ENCODE peak calls at places on chromosome 14, in ten cellular contexts. One of them, this sample, is unnamed.

GRCh38 chr14:94933411-94933964 is 163.6 kb upstream of the GSC start:
- DNase-seq in activated naive CD4-positive, alpha-beta T cell treated with anti-CD3 and anti-CD28 coated beads, Interleukin-2, amount 10 ng/mL, durations not matched to agents 7 days and 5 days: no peak
- DNase-seq in HFF-Myc: no peak
- DNase-seq in posterior cingulate gyrus: no peak
- DNase-seq in non-pigmented ciliary epithelial cell: no peak
- DNase-seq in lung: no peak
- DNase-seq in fibroblast of pulmonary artery: no peak
- DNase-seq in glutamatergic neuron: no peak
- DNase-seq in neural progenitor cell: no peak
- DNase-seq in aorta: no peak
- DNase-seq in this sample: no peak

GRCh38 chr14:76541594-76542219 is 165.8 kb downstream of the ESRRB start:
- DNase-seq in activated naive CD4-positive, alpha-beta T cell treated with anti-CD3 and anti-CD28 coated beads, Interleukin-2, amount 10 ng/mL, durations not matched to agents 7 days and 5 days: no peak
- DNase-seq in aorta: no peak
- DNase-seq in posterior cingulate gyrus: no peak
- DNase-seq in lung: no peak
- DNase-seq in glutamatergic neuron: no peak
- DNase-seq in non-pigmented ciliary epithelial cell: no peak
- DNase-seq in HFF-Myc: no peak
- DNase-seq in neural progenitor cell: no peak
- DNase-seq in fibroblast of pulmonary artery: no peak
- DNase-seq in this sample: no peak

GRCh38 chr14:63654346-63654745 is 12.7 kb upstream of the WDR89 start:
- DNase-seq in posterior cingulate gyrus: no peak
- DNase-seq in fibroblast of pulmonary artery: no peak
- DNase-seq in glutamatergic neuron: no peak
- DNase-seq in neural progenitor cell: no peak
- DNase-seq in non-pigmented ciliary epithelial cell: no peak
- DNase-seq in activated naive CD4-positive, alpha-beta T cell treated with anti-CD3 and anti-CD28 coated beads, Interleukin-2, amount 10 ng/mL, durations not matched to agents 7 days and 5 days: no peak
- DNase-seq in aorta: no peak
- DNase-seq in HFF-Myc: no peak
- DNase-seq in lung: no peak
- DNase-seq in this sample: no peak

GRCh38 chr14:94640721-94641631 is 28.8 kb downstream of the SERPINA3 start:
- DNase-seq in aorta: no peak
- DNase-seq in activated naive CD4-positive, alpha-beta T cell treated with anti-CD3 and anti-CD28 coated beads, Interleukin-2, amount 10 ng/mL, durations not matched to agents 7 days and 5 days: no peak
- DNase-seq in HFF-Myc: no peak
- DNase-seq in lung: no peak
- DNase-seq in posterior cingulate gyrus: no peak
- DNase-seq in non-pigmented ciliary epithelial cell: no peak
- DNase-seq in fibroblast of pulmonary artery: no peak
- DNase-seq in glutamatergic neuron: no peak
- DNase-seq in neural progenitor cell: no peak
- DNase-seq in this sample: no peak

GRCh38 chr14:31792726-31793125 is 231.5 kb downstream of the NUBPL start:
- DNase-seq in lung: no peak
- DNase-seq in fibroblast of pulmonary artery: no peak
- DNase-seq in aorta: no peak
- DNase-seq in neural progenitor cell: no peak
- DNase-seq in glutamatergic neuron: no peak
- DNase-seq in activated naive CD4-positive, alpha-beta T cell treated with anti-CD3 and anti-CD28 coated beads, Interleukin-2, amount 10 ng/mL, durations not matched to agents 7 days and 5 days: no peak
- DNase-seq in non-pigmented ciliary epithelial cell: no peak
- DNase-seq in HFF-Myc: no peak
- DNase-seq in posterior cingulate gyrus: no peak
- DNase-seq in this sample: no peak

GRCh38 chr14:80955434-80955939 is at the start of gene TSHR:
- DNase-seq in lung: no peak
- DNase-seq in glutamatergic neuron: peak
- DNase-seq in activated naive CD4-positive, alpha-beta T cell treated with anti-CD3 and anti-CD28 coated beads, Interleukin-2, amount 10 ng/mL, durations not matched to agents 7 days and 5 days: peak
- DNase-seq in neural progenitor cell: peak
- DNase-seq in fibroblast of pulmonary artery: peak
- DNase-seq in posterior cingulate gyrus: no peak
- DNase-seq in aorta: no peak
- DNase-seq in HFF-Myc: no peak
- DNase-seq in non-pigmented ciliary epithelial cell: no peak
- DNase-seq in this sample: no peak

GRCh38 chr14:50559990-50560928 is at the start of gene ATL1:
- DNase-seq in neural progenitor cell: peak
- DNase-seq in fibroblast of pulmonary artery: peak
- DNase-seq in glutamatergic neuron: peak
- DNase-seq in activated naive CD4-positive, alpha-beta T cell treated with anti-CD3 and anti-CD28 coated beads, Interleukin-2, amount 10 ng/mL, durations not matched to agents 7 days and 5 days: peak
- DNase-seq in posterior cingulate gyrus: peak
- DNase-seq in HFF-Myc: no peak
- DNase-seq in non-pigmented ciliary epithelial cell: peak
- DNase-seq in aorta: peak
- DNase-seq in lung: peak
- DNase-seq in this sample: peak

GRCh38 chr14:94738097-94738496 is 31.8 kb downstream of the GSC start:
- DNase-seq in fibroblast of pulmonary artery: no peak
- DNase-seq in glutamatergic neuron: no peak
- DNase-seq in HFF-Myc: no peak
- DNase-seq in lung: no peak
- DNase-seq in neural progenitor cell: no peak
- DNase-seq in activated naive CD4-positive, alpha-beta T cell treated with anti-CD3 and anti-CD28 coated beads, Interleukin-2, amount 10 ng/mL, durations not matched to agents 7 days and 5 days: no peak
- DNase-seq in posterior cingulate gyrus: no peak
- DNase-seq in aorta: no peak
- DNase-seq in non-pigmented ciliary epithelial cell: no peak
- DNase-seq in this sample: no peak

GRCh38 chr14:67734675-67735074 is 33.0 kb downstream of the RDH12 start:
- DNase-seq in HFF-Myc: no peak
- DNase-seq in fibroblast of pulmonary artery: peak
- DNase-seq in neural progenitor cell: peak
- DNase-seq in aorta: no peak
- DNase-seq in posterior cingulate gyrus: no peak
- DNase-seq in non-pigmented ciliary epithelial cell: no peak
- DNase-seq in lung: no peak
- DNase-seq in glutamatergic neuron: no peak
- DNase-seq in activated naive CD4-positive, alpha-beta T cell treated with anti-CD3 and anti-CD28 coated beads, Interleukin-2, amount 10 ng/mL, durations not matched to agents 7 days and 5 days: no peak
- DNase-seq in this sample: no peak

GRCh38 chr14:94213021-94213420 is 38.9 kb downstream of the PPP4R4 start:
- DNase-seq in aorta: no peak
- DNase-seq in non-pigmented ciliary epithelial cell: peak
- DNase-seq in posterior cingulate gyrus: no peak
- DNase-seq in fibroblast of pulmonary artery: peak
- DNase-seq in HFF-Myc: no peak
- DNase-seq in glutamatergic neuron: no peak
- DNase-seq in activated naive CD4-positive, alpha-beta T cell treated with anti-CD3 and anti-CD28 coated beads, Interleukin-2, amount 10 ng/mL, durations not matched to agents 7 days and 5 days: no peak
- DNase-seq in neural progenitor cell: no peak
- DNase-seq in lung: no peak
- DNase-seq in this sample: no peak

GRCh38 chr14:40122978-40123648 is 690.9 kb upstream of the FBXO33 start:
- DNase-seq in posterior cingulate gyrus: no peak
- DNase-seq in activated naive CD4-positive, alpha-beta T cell treated with anti-CD3 and anti-CD28 coated beads, Interleukin-2, amount 10 ng/mL, durations not matched to agents 7 days and 5 days: no peak
- DNase-seq in non-pigmented ciliary epithelial cell: peak
- DNase-seq in HFF-Myc: no peak
- DNase-seq in fibroblast of pulmonary artery: peak
- DNase-seq in lung: no peak
- DNase-seq in aorta: no peak
- DNase-seq in glutamatergic neuron: no peak
- DNase-seq in neural progenitor cell: no peak
- DNase-seq in this sample: no peak

GRCh38 chr14:37114039-37114438 is 58.4 kb downstream of the SLC25A21 start:
- DNase-seq in lung: no peak
- DNase-seq in non-pigmented ciliary epithelial cell: no peak
- DNase-seq in posterior cingulate gyrus: no peak
- DNase-seq in glutamatergic neuron: no peak
- DNase-seq in neural progenitor cell: no peak
- DNase-seq in fibroblast of pulmonary artery: no peak
- DNase-seq in aorta: no peak
- DNase-seq in activated naive CD4-positive, alpha-beta T cell treated with anti-CD3 and anti-CD28 coated beads, Interleukin-2, amount 10 ng/mL, durations not matched to agents 7 days and 5 days: no peak
- DNase-seq in HFF-Myc: no peak
- DNase-seq in this sample: peak

GRCh38 chr14:32762886-32763285 is 175.8 kb upstream of the NPAS3 start:
- DNase-seq in neural progenitor cell: no peak
- DNase-seq in non-pigmented ciliary epithelial cell: no peak
- DNase-seq in lung: no peak
- DNase-seq in activated naive CD4-positive, alpha-beta T cell treated with anti-CD3 and anti-CD28 coated beads, Interleukin-2, amount 10 ng/mL, durations not matched to agents 7 days and 5 days: no peak
- DNase-seq in posterior cingulate gyrus: no peak
- DNase-seq in fibroblast of pulmonary artery: peak
- DNase-seq in aorta: no peak
- DNase-seq in glutamatergic neuron: no peak
- DNase-seq in HFF-Myc: no peak
- DNase-seq in this sample: no peak

GRCh38 chr14:77040995-77041744 is 12.7 kb upstream of the IRF2BPL start:
- DNase-seq in fibroblast of pulmonary artery: no peak
- DNase-seq in activated naive CD4-positive, alpha-beta T cell treated with anti-CD3 and anti-CD28 coated beads, Interleukin-2, amount 10 ng/mL, durations not matched to agents 7 days and 5 days: peak
- DNase-seq in lung: no peak
- DNase-seq in aorta: peak
- DNase-seq in posterior cingulate gyrus: peak
- DNase-seq in non-pigmented ciliary epithelial cell: no peak
- DNase-seq in neural progenitor cell: no peak
- DNase-seq in glutamatergic neuron: no peak
- DNase-seq in HFF-Myc: no peak
- DNase-seq in this sample: no peak

This sample was measured in SJSA1.